ENCODE peak calls at places on chromosomes 4 and X, in eight cellular contexts. X is colonic mucosa; A is CD4-positive, CD25-positive, alpha-beta regulatory T cell; D is uterus; J is cardiac muscle cell; U is pancreas; N is aorta; Q is CD8-positive, alpha-beta memory T cell. T is an unnamed sample. For H3K4me1, the result is how much of the 10 kb centered on the place peaks cover.

GRCh38 chrX:154750301-154751120 is at the start of gene GAB3:
- DNase-seq in X (no peak), A (no peak), D (peak), J (peak), U (no peak), N (peak), Q (peak), T (peak)

GRCh38 chr4:118099106-118099505 is 64.8 kb downstream of the NDST3 start:
- DNase-seq in X (no peak), A (no peak), D (no peak), J (no peak), U (no peak), N (no peak), Q (no peak), T (no peak)

GRCh38 chrX:319579-320125 is 1.1 kb upstream of the GTPBP6 start:
- DNase-seq in X (no peak), A (no peak), D (peak), J (no peak), U (peak), N (peak), Q (no peak), T (peak)

GRCh38 chrX:16882188-16882587 is 12.0 kb upstream of the RBBP7 start:
- DNase-seq in X (peak), A (no peak), D (peak), J (peak), U (peak), N (no peak), Q (no peak), T (peak)

GRCh38 chr4:186643501-186644315 is 79.9 kb downstream of the FAT1 start:
- DNase-seq in X (no peak), A (no peak), D (no peak), J (peak), U (no peak), N (no peak), Q (no peak), T (no peak)

GRCh38 chr4:83644677-83645639 is 109.0 kb downstream of the GPAT3 start:
- DNase-seq in X (no peak), A (peak), D (no peak), J (peak), U (no peak), N (no peak), Q (no peak), T (no peak)

GRCh38 chrX:69238153-69238959 is 73.1 kb upstream of the PJA1 start:
- DNase-seq in X (no peak), A (no peak), D (no peak), J (no peak), U (no peak), N (peak), Q (no peak), T (no peak)

GRCh38 chr4:136319789-136320470 is 1212.4 kb downstream of the PCDH18 start:
- DNase-seq in X (no peak), A (no peak), D (no peak), J (no peak), U (no peak), N (no peak), Q (no peak), T (no peak)

GRCh38 chrX:29659911-29660310 is 555.5 kb upstream of the MAGEB2 start:
- DNase-seq in X (no peak), A (no peak), D (no peak), J (no peak), U (no peak), N (no peak), Q (no peak), T (no peak)

GRCh38 chr4:143025111-143025704 is 159.5 kb upstream of the USP38 start:
- DNase-seq in X (no peak), A (no peak), D (no peak), J (peak), U (no peak), N (no peak), Q (no peak), T (no peak)

GRCh38 chrX:152632445-152633097 is 5.1 kb upstream of the GABRQ start:
- DNase-seq in X (peak), A (no peak), D (peak), J (peak), U (peak), N (no peak), Q (peak), T (no peak)

GRCh38 chrX:155694649-155695048 is 81.9 kb upstream of the TMLHE start:
- DNase-seq in X (no peak), A (no peak), D (no peak), J (no peak), U (no peak), N (no peak), Q (no peak), T (no peak)

GRCh38 chr4:53527930-53528329 is 63.4 kb downstream of the LNX1 start:
- DNase-seq in X (no peak), A (no peak), D (no peak), J (no peak), U (no peak), N (no peak), Q (no peak), T (no peak)

GRCh38 chrX:123084797-123085196 is 99.3 kb upstream of the GRIA3 start:
- DNase-seq in X (no peak), A (no peak), D (no peak), J (no peak), U (no peak), N (no peak), Q (no peak), T (no peak)

GRCh38 chrX:150575415-150575814 is 7.0 kb downstream of the MTM1 start:
- DNase-seq in X (peak), A (peak), D (no peak), J (peak), U (no peak), N (no peak), Q (peak), T (no peak)

GRCh38 chr4:71009091-71009490 is 15.6 kb downstream of the DCK start:
- DNase-seq in X (no peak), A (no peak), D (no peak), J (no peak), U (no peak), N (no peak), Q (no peak), T (no peak)

GRCh38 chr4:168549145-168549544 is 52.3 kb downstream of the PALLD start:
- DNase-seq in X (no peak), A (no peak), D (no peak), J (no peak), U (no peak), N (no peak), Q (no peak), T (no peak)

GRCh38 chrX:133475521-133475920 is 60.2 kb upstream of the GPC4 start:
- DNase-seq in X (no peak), A (no peak), D (peak), J (no peak), U (no peak), N (no peak), Q (no peak), T (no peak)

GRCh38 chr4:3659131-3659530 is 107.1 kb upstream of the ADRA2C start:
- DNase-seq in X (no peak), A (no peak), D (no peak), J (no peak), U (no peak), N (no peak), Q (no peak), T (no peak)

GRCh38 chrX:151725338-151725614 is 9.3 kb upstream of the CNGA2 start:
- DNase-seq in X (no peak), A (no peak), D (no peak), J (no peak), U (no peak), N (peak), Q (no peak), T (no peak)

GRCh38 chrX:107714196-107714811 is 61.3 kb downstream of the TSC22D3 start:
- DNase-seq in X (no peak), A (peak), D (no peak), J (peak), U (no peak), N (peak), Q (no peak), T (peak)

GRCh38 chrX:12441376-12442128 is 303.3 kb downstream of the FRMPD4 start:
- DNase-seq in X (no peak), A (no peak), D (no peak), J (peak), U (no peak), N (no peak), Q (no peak), T (no peak)

GRCh38 chr4:39873823-39874222 is 103.9 kb downstream of the PDS5A start:
- DNase-seq in X (no peak), A (no peak), D (no peak), J (peak), U (no peak), N (no peak), Q (no peak), T (no peak)

GRCh38 chr4:101158136-101158485 is 189.2 kb downstream of the PPP3CA start:
- DNase-seq in X (no peak), A (no peak), D (no peak), J (no peak), U (no peak), N (no peak), Q (no peak), T (no peak)

GRCh38 chr4:126899382-126899801 is 733.4 kb upstream of the INTU start:
- DNase-seq in X (no peak), A (no peak), D (no peak), J (peak), U (no peak), N (peak), Q (no peak), T (no peak)

GRCh38 chr4:2823301-2823670 is 20.4 kb upstream of the ADD1 start:
- DNase-seq in X (no peak), A (no peak), D (no peak), J (no peak), U (no peak), N (no peak), Q (no peak), T (no peak)

GRCh38 chr4:114108869-114109268 is 129.4 kb upstream of the ARSJ start:
- DNase-seq in X (no peak), A (no peak), D (no peak), J (no peak), U (no peak), N (no peak), Q (no peak), T (no peak)

GRCh38 chr4:26088433-26088928 is 174.5 kb downstream of the SMIM20 start:
- DNase-seq in X (no peak), A (no peak), D (no peak), J (peak), U (no peak), N (no peak), Q (no peak), T (no peak)
- H3K27ac ChIP-seq in X (no peak), A (peak), D (peak), J (no peak), U (no peak), N (no peak), Q (no peak), T (no peak)

GRCh38 chr4:182085051-182085480 is 158.1 kb upstream of the TENM3 start:
- DNase-seq in X (no peak), A (no peak), D (no peak), J (no peak), U (no peak), N (no peak), Q (no peak), T (no peak)

GRCh38 chr4:182083681-182084410 is 159.4 kb upstream of the TENM3 start:
- DNase-seq in X (no peak), A (no peak), D (no peak), J (no peak), U (no peak), N (no peak), Q (no peak), T (no peak)

DNA sequence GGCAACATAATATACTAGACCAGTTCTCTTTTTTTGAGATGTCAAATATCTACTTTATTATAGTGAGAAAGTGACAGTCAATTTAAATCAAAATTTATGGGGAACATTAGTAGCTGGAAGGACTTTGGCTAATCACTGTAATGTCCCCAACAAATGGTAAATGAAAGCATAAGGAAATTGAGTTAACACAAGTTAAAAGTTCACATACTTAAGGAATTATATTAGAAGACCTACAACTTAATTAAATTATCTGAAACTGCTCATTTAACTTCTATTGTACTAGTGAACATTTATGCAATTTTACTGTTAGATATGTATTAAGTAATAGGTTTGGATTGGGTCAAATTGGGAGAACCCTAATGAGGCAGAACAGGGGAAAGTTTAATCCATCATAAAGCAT is 160.3 kb upstream of the TENM3 start:
- DNase-seq in X (no peak), A (no peak), D (no peak), J (no peak), U (no peak), N (no peak), Q (no peak), T (no peak)
- H3K4me1 ChIP-seq in X (under half), A (under half), D (under half), J (under half), U (under half), N (under half), Q (under half), T (under half)

GRCh38 chr4:48970471-48970921 is 15.6 kb upstream of the CWH43 start:
- DNase-seq in X (no peak), A (no peak), D (no peak), J (no peak), U (no peak), N (no peak), Q (no peak), T (no peak)

GRCh38 chr4:48963042-48963679 is 22.9 kb upstream of the CWH43 start:
- DNase-seq in X (peak), A (peak), D (peak), J (peak), U (peak), N (peak), Q (peak), T (peak)

GRCh38 chr4:48967101-48967500 is 19.0 kb upstream of the CWH43 start:
- DNase-seq in X (no peak), A (no peak), D (no peak), J (no peak), U (no peak), N (no peak), Q (no peak), T (no peak)

GRCh38 chr4:48968814-48969213 is 17.3 kb upstream of the CWH43 start:
- DNase-seq in X (no peak), A (no peak), D (no peak), J (peak), U (no peak), N (no peak), Q (no peak), T (no peak)

DNA sequence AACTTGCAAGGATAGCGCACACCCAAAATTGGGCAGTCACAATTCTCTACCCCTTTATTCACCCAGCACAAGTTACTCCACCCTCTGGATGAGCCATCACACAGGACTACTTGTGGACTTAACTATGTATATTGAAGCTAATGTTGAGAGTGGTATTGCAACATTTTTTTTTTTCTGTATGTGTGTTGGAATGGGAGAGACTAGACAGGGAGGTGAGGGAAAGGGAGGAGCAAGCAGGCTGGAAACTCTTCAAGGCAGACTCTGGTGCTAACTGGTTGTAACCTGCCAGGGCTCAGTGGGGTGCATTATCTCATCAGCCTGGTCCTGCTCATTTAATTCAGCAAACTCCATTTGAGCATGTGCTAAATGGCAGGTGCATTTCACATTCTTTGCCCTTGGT is 18.4 kb upstream of the CWH43 start:
- DNase-seq in X (no peak), A (no peak), D (no peak), J (no peak), U (no peak), N (no peak), Q (no peak), T (no peak)
- H3K27ac ChIP-seq in X (no peak), A (no peak), D (no peak), J (no peak), U (no peak), N (no peak), Q (no peak), T (no peak)

DNA sequence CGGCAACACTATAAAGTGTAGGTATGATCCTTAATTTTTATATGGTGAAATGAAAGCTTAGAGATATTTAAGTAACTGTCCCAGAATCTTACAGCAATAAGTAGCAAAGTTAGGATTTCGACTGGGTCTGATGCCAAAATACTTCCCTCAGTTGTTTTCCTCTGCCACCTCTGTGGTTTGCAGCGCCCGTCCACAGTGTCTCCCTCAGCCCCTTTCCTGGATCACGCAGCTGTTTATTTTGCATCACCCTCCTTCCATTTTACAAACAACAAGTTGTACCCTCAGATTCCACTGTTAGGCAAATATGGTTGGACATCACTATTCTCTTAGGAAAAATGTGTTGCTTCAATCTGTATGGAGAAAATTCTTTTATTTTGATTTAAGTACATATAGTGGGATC is 56.1 kb downstream of the RAPGEF2 start:
- DNase-seq in X (no peak), A (no peak), D (no peak), J (no peak), U (no peak), N (no peak), Q (no peak), T (no peak)
- H3K4me1 ChIP-seq in X (under half), A (under half), D (under half), J (half or more), U (under half), N (under half), Q (under half), T (under half)

GRCh38 chr4:173037242-173037641 is 131.4 kb upstream of the GALNT7 start:
- DNase-seq in X (no peak), A (no peak), D (no peak), J (no peak), U (no peak), N (no peak), Q (no peak), T (no peak)

GRCh38 chr4:173038192-173038896 is 130.3 kb upstream of the GALNT7 start:
- DNase-seq in X (peak), A (no peak), D (no peak), J (no peak), U (no peak), N (no peak), Q (no peak), T (no peak)

GRCh38 chr4:173041482-173041881 is 127.1 kb upstream of the GALNT7 start:
- DNase-seq in X (no peak), A (no peak), D (no peak), J (no peak), U (no peak), N (no peak), Q (no peak), T (no peak)

GRCh38 chr4:173039617-173040176 is 128.9 kb upstream of the GALNT7 start:
- DNase-seq in X (no peak), A (no peak), D (no peak), J (no peak), U (peak), N (no peak), Q (no peak), T (no peak)

GRCh38 chr4:173040200-173040599 is 128.4 kb upstream of the GALNT7 start:
- DNase-seq in X (peak), A (no peak), D (no peak), J (peak), U (peak), N (no peak), Q (no peak), T (no peak)
- H3K27ac ChIP-seq in X (peak), A (no peak), D (peak), J (no peak), U (peak), N (no peak), Q (no peak), T (no peak)

GRCh38 chrX:124378643-124379042 is 32.3 kb downstream of the SH2D1A start:
- DNase-seq in X (no peak), A (no peak), D (no peak), J (no peak), U (no peak), N (no peak), Q (no peak), T (no peak)

GRCh38 chrX:124388562-124388961 is 42.2 kb downstream of the SH2D1A start:
- DNase-seq in X (peak), A (peak), D (peak), J (peak), U (peak), N (no peak), Q (peak), T (no peak)

GRCh38 chrX:124386401-124386800 is 40.0 kb downstream of the SH2D1A start:
- DNase-seq in X (no peak), A (no peak), D (no peak), J (no peak), U (no peak), N (no peak), Q (no peak), T (no peak)

DNA sequence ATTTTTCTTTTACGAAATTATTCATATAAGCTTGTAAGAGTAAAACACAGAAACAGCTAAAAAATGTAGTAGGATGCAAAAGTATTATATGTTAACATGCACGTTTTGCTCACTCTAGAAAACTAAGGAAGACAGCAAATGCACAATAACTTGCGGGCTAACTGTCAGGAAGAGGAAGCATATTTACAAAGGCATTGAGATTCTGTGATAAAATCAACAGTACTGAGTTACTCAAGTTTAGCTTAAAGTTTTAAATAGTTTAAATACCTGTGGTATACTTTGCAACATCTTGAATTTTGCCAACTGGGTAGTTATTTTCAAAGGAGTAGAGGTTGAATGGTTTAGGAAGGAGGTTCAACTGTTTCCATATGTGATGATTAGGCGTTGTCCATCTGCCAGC is 37.0 kb downstream of the SH2D1A start:
- DNase-seq in X (no peak), A (no peak), D (no peak), J (no peak), U (no peak), N (no peak), Q (no peak), T (no peak)
- H3K4me1 ChIP-seq in X (under half), A (under half), D (under half), J (under half), U (under half), N (under half), Q (under half), T (under half)

GRCh38 chr4:7973545-7973981 is 33.9 kb upstream of the AFAP1 start:
- DNase-seq in X (no peak), A (no peak), D (no peak), J (peak), U (no peak), N (no peak), Q (no peak), T (no peak)
- H3K27ac ChIP-seq in X (peak), A (no peak), D (no peak), J (no peak), U (no peak), N (peak), Q (no peak), T (no peak)